ENCODE peak calls at places on chromosomes 1 and 21, in nine cellular contexts. One of them, this sample, is unnamed.
A peak's percentile ranks its signal among the peaks of the same experiment; 100 is the strongest.

GRCh38 chr1:162475089-162475488 is 22.5 kb upstream of the UHMK1 start:
- DNase-seq in coronary artery: no peak
- DNase-seq in posterior vena cava: no peak
- DNase-seq in brain pericyte: no peak
- DNase-seq in activated gamma-delta T cell treated with Interleukin-2 at 50 U/mL for 16 hours: no peak
- DNase-seq in NCI-H2029: no peak
- DNase-seq in epithelial cell of esophagus: peak; percentile 13
- DNase-seq in activated CD8-positive, alpha-beta memory T cell treated with anti-CD3 and anti-CD28 coated beads for 1 hour: no peak
- DNase-seq in HS-27A: no peak
- DNase-seq in this sample: no peak

GRCh38 chr21:38300180-38300579 is 43.4 kb downstream of the KCNJ15 start:
- DNase-seq in coronary artery: no peak
- DNase-seq in posterior vena cava: no peak
- DNase-seq in brain pericyte: no peak
- DNase-seq in activated gamma-delta T cell treated with Interleukin-2 at 50 U/mL for 16 hours: no peak
- DNase-seq in NCI-H2029: no peak
- DNase-seq in epithelial cell of esophagus: no peak
- DNase-seq in activated CD8-positive, alpha-beta memory T cell treated with anti-CD3 and anti-CD28 coated beads for 1 hour: no peak
- DNase-seq in HS-27A: no peak
- DNase-seq in this sample: no peak

GRCh38 chr21:42057861-42058437 is 13.2 kb upstream of the UMODL1 start:
- DNase-seq in coronary artery: no peak
- DNase-seq in posterior vena cava: peak; percentile 58
- DNase-seq in brain pericyte: no peak
- DNase-seq in activated gamma-delta T cell treated with Interleukin-2 at 50 U/mL for 16 hours: no peak
- DNase-seq in NCI-H2029: no peak
- DNase-seq in epithelial cell of esophagus: no peak
- DNase-seq in activated CD8-positive, alpha-beta memory T cell treated with anti-CD3 and anti-CD28 coated beads for 1 hour: no peak
- DNase-seq in HS-27A: no peak
- DNase-seq in this sample: no peak

GRCh38 chr21:37819372-37819771 is 96.9 kb downstream of the KCNJ6 start:
- DNase-seq in coronary artery: no peak
- DNase-seq in posterior vena cava: no peak
- DNase-seq in brain pericyte: no peak
- DNase-seq in activated gamma-delta T cell treated with Interleukin-2 at 50 U/mL for 16 hours: no peak
- DNase-seq in NCI-H2029: no peak
- DNase-seq in epithelial cell of esophagus: no peak
- DNase-seq in activated CD8-positive, alpha-beta memory T cell treated with anti-CD3 and anti-CD28 coated beads for 1 hour: no peak
- DNase-seq in HS-27A: no peak
- DNase-seq in this sample: no peak

GRCh38 chr1:36109041-36109679 is 15.9 kb downstream of the COL8A2 start:
- DNase-seq in coronary artery: no peak
- DNase-seq in posterior vena cava: no peak
- DNase-seq in brain pericyte: no peak
- DNase-seq in activated gamma-delta T cell treated with Interleukin-2 at 50 U/mL for 16 hours: peak; percentile 59
- DNase-seq in NCI-H2029: no peak
- DNase-seq in epithelial cell of esophagus: peak; percentile 79
- DNase-seq in activated CD8-positive, alpha-beta memory T cell treated with anti-CD3 and anti-CD28 coated beads for 1 hour: no peak
- DNase-seq in HS-27A: no peak
- DNase-seq in this sample: no peak

GRCh38 chr1:214898154-214898553 is 184.4 kb upstream of the KCNK2 start:
- DNase-seq in coronary artery: no peak
- DNase-seq in posterior vena cava: no peak
- DNase-seq in brain pericyte: no peak
- DNase-seq in activated gamma-delta T cell treated with Interleukin-2 at 50 U/mL for 16 hours: no peak
- DNase-seq in NCI-H2029: no peak
- DNase-seq in epithelial cell of esophagus: no peak
- DNase-seq in activated CD8-positive, alpha-beta memory T cell treated with anti-CD3 and anti-CD28 coated beads for 1 hour: no peak
- DNase-seq in HS-27A: no peak
- DNase-seq in this sample: no peak

GRCh38 chr1:116538527-116538926 is 32.3 kb downstream of the CD58 start:
- DNase-seq in coronary artery: no peak
- DNase-seq in posterior vena cava: no peak
- DNase-seq in brain pericyte: no peak
- DNase-seq in activated gamma-delta T cell treated with Interleukin-2 at 50 U/mL for 16 hours: peak; percentile 23
- DNase-seq in NCI-H2029: no peak
- DNase-seq in epithelial cell of esophagus: peak; percentile 85
- DNase-seq in activated CD8-positive, alpha-beta memory T cell treated with anti-CD3 and anti-CD28 coated beads for 1 hour: no peak
- DNase-seq in HS-27A: peak; percentile 19
- DNase-seq in this sample: no peak

GRCh38 chr21:16420086-16420724 is 690.4 kb downstream of the USP25 start:
- DNase-seq in coronary artery: no peak
- DNase-seq in posterior vena cava: no peak
- DNase-seq in brain pericyte: no peak
- DNase-seq in activated gamma-delta T cell treated with Interleukin-2 at 50 U/mL for 16 hours: no peak
- DNase-seq in NCI-H2029: peak; percentile 73
- DNase-seq in epithelial cell of esophagus: peak; percentile 78
- DNase-seq in activated CD8-positive, alpha-beta memory T cell treated with anti-CD3 and anti-CD28 coated beads for 1 hour: no peak
- DNase-seq in HS-27A: no peak
- DNase-seq in this sample: no peak

GRCh38 chr1:116821763-116822162 is 67.5 kb downstream of the CD2 start:
- DNase-seq in coronary artery: no peak
- DNase-seq in posterior vena cava: no peak
- DNase-seq in brain pericyte: no peak
- DNase-seq in activated gamma-delta T cell treated with Interleukin-2 at 50 U/mL for 16 hours: no peak
- DNase-seq in NCI-H2029: no peak
- DNase-seq in epithelial cell of esophagus: no peak
- DNase-seq in activated CD8-positive, alpha-beta memory T cell treated with anti-CD3 and anti-CD28 coated beads for 1 hour: no peak
- DNase-seq in HS-27A: no peak
- DNase-seq in this sample: no peak

GRCh38 chr1:153533689-153534201 is 2.0 kb downstream of the S100A6 start:
- DNase-seq in coronary artery: peak; percentile 88
- DNase-seq in posterior vena cava: peak; percentile 92
- DNase-seq in brain pericyte: peak; percentile 58
- DNase-seq in activated gamma-delta T cell treated with Interleukin-2 at 50 U/mL for 16 hours: no peak
- DNase-seq in NCI-H2029: no peak
- DNase-seq in epithelial cell of esophagus: peak; percentile 94
- DNase-seq in activated CD8-positive, alpha-beta memory T cell treated with anti-CD3 and anti-CD28 coated beads for 1 hour: no peak
- DNase-seq in HS-27A: peak; percentile 86
- DNase-seq in this sample: no peak

GRCh38 chr1:73044241-73044640 is 761.9 kb upstream of the NEGR1 start:
- DNase-seq in coronary artery: no peak
- DNase-seq in posterior vena cava: peak; percentile 43
- DNase-seq in brain pericyte: no peak
- DNase-seq in activated gamma-delta T cell treated with Interleukin-2 at 50 U/mL for 16 hours: no peak
- DNase-seq in NCI-H2029: no peak
- DNase-seq in epithelial cell of esophagus: peak; percentile 1
- DNase-seq in activated CD8-positive, alpha-beta memory T cell treated with anti-CD3 and anti-CD28 coated beads for 1 hour: no peak
- DNase-seq in HS-27A: no peak
- DNase-seq in this sample: no peak

GRCh38 chr1:15617874-15618684 is 821 bp downstream of the DDI2 start:
- DNase-seq in coronary artery: no peak
- DNase-seq in posterior vena cava: peak; percentile 83
- DNase-seq in brain pericyte: no peak
- DNase-seq in activated gamma-delta T cell treated with Interleukin-2 at 50 U/mL for 16 hours: no peak
- DNase-seq in NCI-H2029: peak; percentile 46
- DNase-seq in epithelial cell of esophagus: peak; percentile 89
- DNase-seq in activated CD8-positive, alpha-beta memory T cell treated with anti-CD3 and anti-CD28 coated beads for 1 hour: no peak
- DNase-seq in HS-27A: peak; percentile 29
- DNase-seq in this sample: no peak

GRCh38 chr21:42193721-42194120 is 25.2 kb upstream of the ABCG1 start:
- DNase-seq in coronary artery: no peak
- DNase-seq in posterior vena cava: no peak
- DNase-seq in brain pericyte: no peak
- DNase-seq in activated gamma-delta T cell treated with Interleukin-2 at 50 U/mL for 16 hours: no peak
- DNase-seq in NCI-H2029: no peak
- DNase-seq in epithelial cell of esophagus: peak; percentile 58
- DNase-seq in activated CD8-positive, alpha-beta memory T cell treated with anti-CD3 and anti-CD28 coated beads for 1 hour: no peak
- DNase-seq in HS-27A: no peak
- DNase-seq in this sample: no peak

GRCh38 chr1:45557422-45557944 is 6.9 kb downstream of the AKR1A1 start:
- DNase-seq in coronary artery: no peak
- DNase-seq in posterior vena cava: no peak
- DNase-seq in brain pericyte: no peak
- DNase-seq in activated gamma-delta T cell treated with Interleukin-2 at 50 U/mL for 16 hours: no peak
- DNase-seq in NCI-H2029: peak; percentile 57
- DNase-seq in epithelial cell of esophagus: peak; percentile 57
- DNase-seq in activated CD8-positive, alpha-beta memory T cell treated with anti-CD3 and anti-CD28 coated beads for 1 hour: no peak
- DNase-seq in HS-27A: no peak
- DNase-seq in this sample: no peak

GRCh38 chr21:36337099-36337509 is 17.1 kb downstream of the MORC3 start:
- DNase-seq in coronary artery: no peak
- DNase-seq in posterior vena cava: no peak
- DNase-seq in brain pericyte: no peak
- DNase-seq in activated gamma-delta T cell treated with Interleukin-2 at 50 U/mL for 16 hours: no peak
- DNase-seq in NCI-H2029: no peak
- DNase-seq in epithelial cell of esophagus: peak; percentile 93
- DNase-seq in activated CD8-positive, alpha-beta memory T cell treated with anti-CD3 and anti-CD28 coated beads for 1 hour: no peak
- DNase-seq in HS-27A: no peak
- DNase-seq in this sample: no peak

GRCh38 chr1:200838676-200839445 is 33.9 kb upstream of the GPR25 start:
- DNase-seq in coronary artery: no peak
- DNase-seq in posterior vena cava: no peak
- DNase-seq in brain pericyte: no peak
- DNase-seq in activated gamma-delta T cell treated with Interleukin-2 at 50 U/mL for 16 hours: no peak
- DNase-seq in NCI-H2029: no peak
- DNase-seq in epithelial cell of esophagus: peak; percentile 14
- DNase-seq in activated CD8-positive, alpha-beta memory T cell treated with anti-CD3 and anti-CD28 coated beads for 1 hour: no peak
- DNase-seq in HS-27A: peak; percentile 68
- DNase-seq in this sample: no peak

GRCh38 chr1:212595787-212596714 is 12.5 kb upstream of the ATF3 start:
- DNase-seq in coronary artery: no peak
- DNase-seq in posterior vena cava: no peak
- DNase-seq in brain pericyte: no peak
- DNase-seq in activated gamma-delta T cell treated with Interleukin-2 at 50 U/mL for 16 hours: no peak
- DNase-seq in NCI-H2029: no peak
- DNase-seq in epithelial cell of esophagus: peak; percentile 98
- DNase-seq in activated CD8-positive, alpha-beta memory T cell treated with anti-CD3 and anti-CD28 coated beads for 1 hour: no peak
- DNase-seq in HS-27A: peak; percentile 74
- DNase-seq in this sample: no peak

GRCh38 chr21:44329086-44329889 is 9.9 kb downstream of the CFAP410 start:
- DNase-seq in coronary artery: no peak
- DNase-seq in posterior vena cava: no peak
- DNase-seq in brain pericyte: no peak
- DNase-seq in activated gamma-delta T cell treated with Interleukin-2 at 50 U/mL for 16 hours: no peak
- DNase-seq in NCI-H2029: peak; percentile 12
- DNase-seq in epithelial cell of esophagus: no peak
- DNase-seq in activated CD8-positive, alpha-beta memory T cell treated with anti-CD3 and anti-CD28 coated beads for 1 hour: no peak
- DNase-seq in HS-27A: no peak
- DNase-seq in this sample: no peak

GRCh38 chr1:109371271-109371739 is 26.4 kb downstream of the SORT1 start:
- DNase-seq in coronary artery: no peak
- DNase-seq in posterior vena cava: no peak
- DNase-seq in brain pericyte: no peak
- DNase-seq in activated gamma-delta T cell treated with Interleukin-2 at 50 U/mL for 16 hours: no peak
- DNase-seq in NCI-H2029: no peak
- DNase-seq in epithelial cell of esophagus: peak; percentile 72
- DNase-seq in activated CD8-positive, alpha-beta memory T cell treated with anti-CD3 and anti-CD28 coated beads for 1 hour: no peak
- DNase-seq in HS-27A: peak; percentile 66
- DNase-seq in this sample: no peak

GRCh38 chr1:10692401-10693021 is 103.9 kb downstream of the CASZ1 start:
- DNase-seq in coronary artery: no peak
- DNase-seq in posterior vena cava: no peak
- DNase-seq in brain pericyte: no peak
- DNase-seq in activated gamma-delta T cell treated with Interleukin-2 at 50 U/mL for 16 hours: peak; percentile 59
- DNase-seq in NCI-H2029: peak; percentile 24
- DNase-seq in epithelial cell of esophagus: peak; percentile 58
- DNase-seq in activated CD8-positive, alpha-beta memory T cell treated with anti-CD3 and anti-CD28 coated beads for 1 hour: peak; percentile 60
- DNase-seq in HS-27A: no peak
- DNase-seq in this sample: no peak

GRCh38 chr1:200206761-200207160 is 179.3 kb downstream of the NR5A2 start:
- DNase-seq in coronary artery: no peak
- DNase-seq in posterior vena cava: no peak
- DNase-seq in brain pericyte: no peak
- DNase-seq in activated gamma-delta T cell treated with Interleukin-2 at 50 U/mL for 16 hours: no peak
- DNase-seq in NCI-H2029: no peak
- DNase-seq in epithelial cell of esophagus: peak; percentile 53
- DNase-seq in activated CD8-positive, alpha-beta memory T cell treated with anti-CD3 and anti-CD28 coated beads for 1 hour: no peak
- DNase-seq in HS-27A: no peak
- DNase-seq in this sample: no peak

GRCh38 chr1:46569116-46569515 is 17.7 kb upstream of the KNCN start:
- DNase-seq in coronary artery: no peak
- DNase-seq in posterior vena cava: peak; percentile 53
- DNase-seq in brain pericyte: no peak
- DNase-seq in activated gamma-delta T cell treated with Interleukin-2 at 50 U/mL for 16 hours: no peak
- DNase-seq in NCI-H2029: no peak
- DNase-seq in epithelial cell of esophagus: no peak
- DNase-seq in activated CD8-positive, alpha-beta memory T cell treated with anti-CD3 and anti-CD28 coated beads for 1 hour: no peak
- DNase-seq in HS-27A: no peak
- DNase-seq in this sample: no peak

GRCh38 chr1:208083016-208083714 is 161.0 kb downstream of the PLXNA2 start:
- DNase-seq in coronary artery: no peak
- DNase-seq in posterior vena cava: peak; percentile 38
- DNase-seq in brain pericyte: no peak
- DNase-seq in activated gamma-delta T cell treated with Interleukin-2 at 50 U/mL for 16 hours: no peak
- DNase-seq in NCI-H2029: no peak
- DNase-seq in epithelial cell of esophagus: no peak
- DNase-seq in activated CD8-positive, alpha-beta memory T cell treated with anti-CD3 and anti-CD28 coated beads for 1 hour: no peak
- DNase-seq in HS-27A: no peak
- DNase-seq in this sample: no peak

GRCh38 chr1:236067854-236068454 is 3.1 kb upstream of the NID1 start:
- DNase-seq in coronary artery: no peak
- DNase-seq in posterior vena cava: no peak
- DNase-seq in brain pericyte: peak; percentile 41
- DNase-seq in activated gamma-delta T cell treated with Interleukin-2 at 50 U/mL for 16 hours: no peak
- DNase-seq in NCI-H2029: no peak
- DNase-seq in epithelial cell of esophagus: no peak
- DNase-seq in activated CD8-positive, alpha-beta memory T cell treated with anti-CD3 and anti-CD28 coated beads for 1 hour: no peak
- DNase-seq in HS-27A: no peak
- DNase-seq in this sample: no peak

GRCh38 chr1:42736152-42736551 is 3.9 kb downstream of the CLDN19 start:
- DNase-seq in coronary artery: no peak
- DNase-seq in posterior vena cava: peak; percentile 65
- DNase-seq in brain pericyte: no peak
- DNase-seq in activated gamma-delta T cell treated with Interleukin-2 at 50 U/mL for 16 hours: no peak
- DNase-seq in NCI-H2029: no peak
- DNase-seq in epithelial cell of esophagus: peak; percentile 51
- DNase-seq in activated CD8-positive, alpha-beta memory T cell treated with anti-CD3 and anti-CD28 coated beads for 1 hour: no peak
- DNase-seq in HS-27A: no peak
- DNase-seq in this sample: no peak

GRCh38 chr1:245788886-245789285 is 634.1 kb downstream of the KIF26B start:
- DNase-seq in coronary artery: no peak
- DNase-seq in posterior vena cava: no peak
- DNase-seq in brain pericyte: no peak
- DNase-seq in activated gamma-delta T cell treated with Interleukin-2 at 50 U/mL for 16 hours: no peak
- DNase-seq in NCI-H2029: no peak
- DNase-seq in epithelial cell of esophagus: no peak
- DNase-seq in activated CD8-positive, alpha-beta memory T cell treated with anti-CD3 and anti-CD28 coated beads for 1 hour: no peak
- DNase-seq in HS-27A: no peak
- DNase-seq in this sample: no peak

GRCh38 chr1:9293512-9294439 is 1.1 kb downstream of the SPSB1 start:
- DNase-seq in coronary artery: no peak
- DNase-seq in posterior vena cava: no peak
- DNase-seq in brain pericyte: peak; percentile 46
- DNase-seq in activated gamma-delta T cell treated with Interleukin-2 at 50 U/mL for 16 hours: peak; percentile 23
- DNase-seq in NCI-H2029: no peak
- DNase-seq in epithelial cell of esophagus: peak; percentile 52
- DNase-seq in activated CD8-positive, alpha-beta memory T cell treated with anti-CD3 and anti-CD28 coated beads for 1 hour: no peak
- DNase-seq in HS-27A: no peak
- DNase-seq in this sample: no peak

GRCh38 chr21:36792505-36792967 is 93.6 kb downstream of the SIM2 start:
- DNase-seq in coronary artery: no peak
- DNase-seq in posterior vena cava: no peak
- DNase-seq in brain pericyte: no peak
- DNase-seq in activated gamma-delta T cell treated with Interleukin-2 at 50 U/mL for 16 hours: no peak
- DNase-seq in NCI-H2029: peak; percentile 97
- DNase-seq in epithelial cell of esophagus: peak; percentile 95
- DNase-seq in activated CD8-positive, alpha-beta memory T cell treated with anti-CD3 and anti-CD28 coated beads for 1 hour: no peak
- DNase-seq in HS-27A: no peak
- DNase-seq in this sample: no peak

GRCh38 chr1:43934279-43934985 is 831 bp downstream of the ARTN start:
- DNase-seq in coronary artery: no peak
- DNase-seq in posterior vena cava: peak; percentile 88
- DNase-seq in brain pericyte: no peak
- DNase-seq in activated gamma-delta T cell treated with Interleukin-2 at 50 U/mL for 16 hours: peak; percentile 41
- DNase-seq in NCI-H2029: peak; percentile 87
- DNase-seq in epithelial cell of esophagus: peak; percentile 80
- DNase-seq in activated CD8-positive, alpha-beta memory T cell treated with anti-CD3 and anti-CD28 coated beads for 1 hour: peak; percentile 27
- DNase-seq in HS-27A: no peak
- DNase-seq in this sample: no peak

GRCh38 chr1:44276901-44277300 is 63.6 kb downstream of the DMAP1 start:
- DNase-seq in coronary artery: no peak
- DNase-seq in posterior vena cava: no peak
- DNase-seq in brain pericyte: no peak
- DNase-seq in activated gamma-delta T cell treated with Interleukin-2 at 50 U/mL for 16 hours: no peak
- DNase-seq in NCI-H2029: no peak
- DNase-seq in epithelial cell of esophagus: peak; percentile 54
- DNase-seq in activated CD8-positive, alpha-beta memory T cell treated with anti-CD3 and anti-CD28 coated beads for 1 hour: no peak
- DNase-seq in HS-27A: no peak
- DNase-seq in this sample: no peak

GRCh38 chr1:214123061-214123784 is 135.4 kb downstream of the PROX1 start:
- DNase-seq in coronary artery: no peak
- DNase-seq in posterior vena cava: no peak
- DNase-seq in brain pericyte: no peak
- DNase-seq in activated gamma-delta T cell treated with Interleukin-2 at 50 U/mL for 16 hours: no peak
- DNase-seq in NCI-H2029: peak; percentile 84
- DNase-seq in epithelial cell of esophagus: peak; percentile 85
- DNase-seq in activated CD8-positive, alpha-beta memory T cell treated with anti-CD3 and anti-CD28 coated beads for 1 hour: no peak
- DNase-seq in HS-27A: no peak
- DNase-seq in this sample: no peak